ENCODE peak calls at places on chromosomes 11 and 22, in six cellular contexts. M, O, K, L, R and B are unnamed samples. For H3K4me1 and H3K36me3, the result is how much of the 10 kb centered on the place peaks cover.

GRCh38 chr11:108994887-108995286 is 330.0 kb downstream of the DDX10 start:
- DNase-seq in O (no peak), L (no peak), R (no peak), K (no peak), M (no peak), B (no peak)

GRCh38 chr11:83057721-83058120 is 14.0 kb downstream of the RAB30 start:
- DNase-seq in R (no peak), O (no peak), K (no peak), L (no peak), M (no peak), B (no peak)

GRCh38 chr11:113475160-113475761 is at the start of gene DRD2:
- DNase-seq in K (no peak), L (no peak), O (peak), M (no peak), R (no peak), B (no peak)

GRCh38 chr11:9922806-9923205 is 258.9 kb downstream of the SWAP70 start:
- DNase-seq in R (no peak), M (no peak), L (no peak), K (peak), O (peak), B (peak)

GRCh38 chr11:1310772-1311468 is 1.5 kb upstream of the TOLLIP start:
- DNase-seq in O (no peak), K (no peak), M (peak), R (peak), L (peak), B (no peak)

GRCh38 chr22:24563246-24563645 is 7.4 kb downstream of the SNRPD3 start:
- DNase-seq in O (no peak), L (no peak), R (peak), K (no peak), M (no peak), B (no peak)

GRCh38 chr11:34749666-34750659 is 129.1 kb downstream of the EHF start:
- DNase-seq in L (no peak), K (no peak), O (no peak), M (no peak), R (no peak), B (no peak)

GRCh38 chr11:130308925-130309324 is 5.8 kb downstream of the ZBTB44 start:
- DNase-seq in R (no peak), M (no peak), O (no peak), L (no peak), K (no peak), B (no peak)

GRCh38 chr11:119728226-119728626 is 774 bp downstream of the NECTIN1 start:
- DNase-seq in K (no peak), R (peak), M (peak), O (peak), L (peak), B (no peak)

GRCh38 chr11:88508558-88508807 is 170.9 kb upstream of the CTSC start:
- DNase-seq in L (no peak), M (no peak), K (no peak), R (peak), O (peak), B (no peak)

GRCh38 chr11:86550757-86551156 is 121.7 kb downstream of the ME3 start:
- DNase-seq in L (no peak), R (no peak), K (no peak), O (no peak), M (no peak), B (no peak)

GRCh38 chr11:33065445-33066178 is 26.2 kb downstream of the TCP11L1 start:
- DNase-seq in M (peak), L (peak), K (peak), R (peak), O (peak), B (peak)

GRCh38 chr11:8357505-8357888 is 93.8 kb upstream of the LMO1 start:
- DNase-seq in K (no peak), L (no peak), M (no peak), R (peak), O (no peak), B (no peak)

GRCh38 chr11:94636388-94636787 is 69.2 kb downstream of the PIWIL4 start:
- DNase-seq in R (no peak), K (no peak), O (no peak), L (no peak), M (no peak), B (no peak)

GRCh38 chr11:118529584-118530175 is 1.3 kb upstream of the TMEM25 start:
- DNase-seq in L (no peak), R (no peak), O (no peak), K (no peak), M (no peak), B (no peak)

GRCh38 chr11:130653838-130654601 is 205.6 kb downstream of the ADAMTS15 start:
- DNase-seq in K (no peak), M (no peak), R (no peak), O (peak), L (no peak), B (no peak)

GRCh38 chr11:78338138-78338537 is 79.5 kb downstream of the GAB2 start:
- DNase-seq in R (no peak), K (no peak), L (no peak), O (no peak), M (no peak), B (no peak)

GRCh38 chr22:22111267-22111751 is 128.7 kb upstream of the TOP3B start:
- DNase-seq in R (no peak), M (no peak), L (peak), O (no peak), K (no peak), B (no peak)

GRCh38 chr22:44576311-44577260 is 78.6 kb upstream of the RTL6 start:
- DNase-seq in O (no peak), L (no peak), K (no peak), M (no peak), R (no peak), B (no peak)

GRCh38 chr11:2807276-2807681 is 78.3 kb downstream of the CDKN1C start:
- DNase-seq in K (no peak), O (no peak), M (no peak), R (peak), L (no peak), B (no peak)

GRCh38 chr11:122235615-122236014 is 119.6 kb upstream of the BLID start:
- DNase-seq in R (no peak), L (no peak), K (no peak), O (peak), M (no peak), B (no peak)

GRCh38 chr11:118918128-118918685 is 7.5 kb downstream of the BCL9L start:
- DNase-seq in O (no peak), L (no peak), M (no peak), K (no peak), R (peak), B (no peak)

GRCh38 chr11:69909561-69910518 is 90.6 kb upstream of the FGF3 start:
- DNase-seq in R (peak), O (peak), L (peak), K (no peak), M (no peak), B (no peak)

GRCh38 chr22:19880786-19881569 is 26.3 kb upstream of the GNB1L start:
- DNase-seq in R (peak), M (no peak), K (peak), O (peak), L (no peak), B (peak)

GRCh38 chr11:79428406-79428805 is 12.4 kb downstream of the TENM4 start:
- DNase-seq in K (no peak), M (no peak), O (no peak), R (no peak), L (no peak), B (no peak)

GRCh38 chr11:2898366-2899079 is 12.9 kb upstream of the CDKN1C start:
- DNase-seq in O (no peak), M (no peak), R (peak), K (no peak), L (no peak), B (no peak)

GRCh38 chr11:114163231-114163631 is 103.7 kb downstream of the ZBTB16 start:
- DNase-seq in R (no peak), L (no peak), K (no peak), M (no peak), O (no peak), B (no peak)

GRCh38 chr22:37639070-37639760 is at the start of gene SH3BP1:
- DNase-seq in L (peak), M (peak), R (peak), K (peak), O (peak), B (no peak)

GRCh38 chr22:37636949-37637273 is 2.6 kb upstream of the SH3BP1 start:
- DNase-seq in O (no peak), K (no peak), M (no peak), L (no peak), R (no peak), B (no peak)

GRCh38 chr22:37636186-37636948 is 3.1 kb upstream of the SH3BP1 start:
- DNase-seq in M (no peak), K (no peak), O (no peak), R (peak), L (no peak), B (no peak)

GRCh38 chr22:37639771-37640590 is 512 bp downstream of the SH3BP1 start:
- DNase-seq in O (no peak), R (peak), L (peak), M (no peak), K (no peak), B (no peak)

DNA sequence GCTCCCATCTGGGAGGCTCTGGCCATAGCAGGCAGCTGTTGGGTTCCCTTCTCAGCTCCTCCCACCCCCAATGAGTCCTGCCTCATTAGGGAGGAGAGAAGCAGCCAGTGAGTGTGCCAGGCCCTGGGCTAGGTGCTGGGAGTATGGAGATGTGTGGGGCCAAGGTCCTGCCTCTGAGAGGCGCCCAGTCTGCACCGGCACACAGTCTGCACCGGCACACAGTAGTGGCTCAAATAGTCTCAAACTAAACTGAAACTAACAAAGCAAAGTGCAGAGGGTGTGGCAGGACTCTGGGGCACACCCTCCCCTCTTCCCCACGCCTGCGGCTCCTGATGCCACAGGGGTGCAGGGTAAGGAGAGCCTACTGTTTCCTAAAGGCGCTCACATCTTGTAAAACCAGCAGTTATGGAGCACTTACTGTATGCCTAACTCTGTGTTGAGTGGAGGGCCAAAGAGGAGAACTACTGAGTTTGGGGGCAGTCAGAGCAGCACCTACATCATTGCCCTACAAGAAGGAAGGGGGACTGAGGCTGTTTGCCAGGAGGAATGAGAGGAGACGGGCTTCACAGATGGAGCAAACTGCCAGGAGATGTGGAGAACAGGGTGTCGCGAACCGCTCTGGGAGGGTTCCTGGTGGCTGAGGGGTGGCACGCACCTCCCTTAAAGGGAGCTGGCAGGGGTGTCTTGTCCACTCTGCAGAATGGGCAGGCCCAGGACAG is 959 bp upstream of the SH3BP1 start:
- DNase-seq in L (no peak), M (peak), K (no peak), O (no peak), R (peak), B (no peak)
- H3K4me1 ChIP-seq in L (under half), M (half or more), K (under half), O (under half), R (half or more), B (under half)

DNA sequence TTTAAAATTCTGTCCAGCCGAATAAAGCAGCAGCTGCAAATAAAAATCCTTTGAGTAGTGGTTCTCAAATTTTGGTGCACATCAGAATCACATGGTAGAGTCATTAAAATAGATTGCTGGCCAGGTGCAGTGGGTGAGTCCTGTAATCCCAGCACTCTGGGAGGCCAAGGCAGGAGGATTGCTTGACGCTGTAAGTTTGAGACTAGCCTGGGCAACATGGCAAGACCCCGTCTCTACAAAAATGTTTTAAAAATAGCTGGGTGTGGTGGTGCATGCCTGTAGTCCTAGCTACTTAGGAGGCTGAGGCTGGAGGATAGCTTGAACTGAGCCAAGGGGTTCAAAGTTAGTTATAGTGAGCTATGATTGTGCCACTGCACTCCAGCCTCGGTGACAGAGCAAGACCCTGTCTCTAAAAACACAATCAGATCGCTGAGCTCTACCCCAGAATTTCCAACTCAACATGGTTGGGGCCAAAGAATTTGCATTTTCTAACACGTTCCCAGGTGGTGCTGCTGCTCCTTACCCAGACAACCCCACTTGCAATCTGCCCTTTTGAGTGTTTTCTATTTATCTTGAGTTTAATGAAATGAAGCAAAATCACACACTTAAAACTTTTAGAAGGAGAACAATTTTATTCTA is 48.8 kb downstream of the BIRC2 start:
- DNase-seq in R (no peak), O (no peak), L (peak), M (no peak), K (no peak), B (no peak)
- H3K36me3 ChIP-seq in R (under half), O (under half), L (half or more), M (under half), K (half or more), B (under half)

GRCh38 chr11:12160680-12161079 is 50.3 kb downstream of the MICAL2 start:
- DNase-seq in K (no peak), M (no peak), R (peak), L (no peak), O (no peak), B (no peak)

GRCh38 chr11:12161137-12161536 is 50.7 kb downstream of the MICAL2 start:
- DNase-seq in O (no peak), M (no peak), R (peak), K (no peak), L (no peak), B (no peak)

GRCh38 chr11:12163181-12163841 is 52.9 kb downstream of the MICAL2 start:
- DNase-seq in L (no peak), M (no peak), K (peak), R (no peak), O (peak), B (no peak)

GRCh38 chr11:12162652-12163051 is 52.3 kb downstream of the MICAL2 start:
- DNase-seq in O (no peak), R (no peak), K (no peak), M (no peak), L (no peak), B (no peak)

GRCh38 chr11:12161603-12162350 is 51.4 kb downstream of the MICAL2 start:
- DNase-seq in M (no peak), L (no peak), O (no peak), K (no peak), R (no peak), B (no peak)
- H3K4me1 ChIP-seq in M (under half), L (under half), O (half or more), K (under half), R (under half), B (under half)

GRCh38 chr22:37932821-37933578 is 20.4 kb downstream of the C22orf23 start:
- DNase-seq in L (no peak), O (no peak), R (no peak), M (no peak), K (no peak), B (no peak)

GRCh38 chr22:37932401-37932800 is 21.0 kb downstream of the C22orf23 start:
- DNase-seq in K (no peak), L (no peak), R (no peak), O (no peak), M (no peak), B (no peak)

GRCh38 chr22:37930952-37931440 is 22.4 kb downstream of the C22orf23 start:
- DNase-seq in R (no peak), K (no peak), O (no peak), M (no peak), L (no peak), B (no peak)

GRCh38 chr22:37930270-37930951 is 23.0 kb downstream of the C22orf23 start:
- DNase-seq in L (peak), R (no peak), K (no peak), M (no peak), O (no peak), B (no peak)

DNA sequence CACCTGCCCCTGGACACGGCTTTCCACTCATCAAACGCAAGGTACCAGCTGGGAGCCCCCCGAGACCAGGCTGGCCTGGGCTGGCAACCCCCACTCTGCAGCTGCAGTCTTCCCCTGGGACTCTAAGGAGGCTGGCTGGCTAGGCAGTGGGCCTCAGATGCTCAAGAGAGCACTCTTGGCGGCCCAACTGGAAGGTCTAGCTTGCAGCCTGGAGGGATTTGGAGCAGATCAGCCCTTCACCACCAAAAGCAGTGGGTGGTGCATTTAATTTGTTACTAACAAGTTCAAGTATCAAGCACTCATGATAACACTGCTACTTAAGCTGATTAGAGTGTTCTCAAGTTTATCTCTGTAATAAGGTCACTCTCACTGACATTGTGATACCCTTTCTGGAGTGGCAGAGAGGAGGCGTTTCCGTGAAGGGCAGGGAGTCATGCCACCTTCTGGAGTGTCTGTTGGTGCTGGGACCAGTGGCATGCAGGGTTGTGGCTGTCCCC is 21.5 kb downstream of the C22orf23 start:
- DNase-seq in O (peak), L (peak), M (no peak), R (no peak), K (no peak), B (no peak)
- H3K36me3 ChIP-seq in O (under half), L (under half), M (under half), R (under half), K (half or more), B (under half)

DNA sequence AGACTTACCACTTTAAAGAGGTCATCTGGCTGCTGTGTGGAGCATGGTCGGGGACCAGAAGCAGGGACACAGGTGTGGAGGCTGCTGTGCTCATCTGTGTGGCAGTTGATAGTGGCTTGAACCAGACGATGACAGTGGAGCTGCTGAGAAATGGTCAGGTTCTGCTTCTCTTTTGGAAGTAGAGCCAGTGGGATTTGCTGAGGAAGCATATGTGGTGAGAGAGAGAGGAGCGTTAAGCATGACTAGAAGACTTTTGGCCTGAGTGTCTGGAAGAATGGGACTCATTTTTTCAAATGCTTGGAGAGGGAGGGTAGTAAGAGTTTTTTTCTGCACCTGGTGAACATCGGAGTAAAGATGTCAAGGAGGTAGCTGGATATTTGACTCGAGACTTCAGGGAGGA is 12.5 kb upstream of the SREBF2 start:
- DNase-seq in K (no peak), M (no peak), R (no peak), O (no peak), L (no peak), B (no peak)
- H3K4me1 ChIP-seq in K (under half), M (under half), R (under half), O (under half), L (under half), B (under half)

GRCh38 chr11:96061094-96061493 is 137.2 kb upstream of the MTMR2 start:
- DNase-seq in L (no peak), M (no peak), R (no peak), O (no peak), K (no peak), B (no peak)

GRCh38 chr11:96052921-96053631 is 129.2 kb upstream of the MTMR2 start:
- DNase-seq in L (no peak), M (no peak), R (no peak), K (no peak), O (no peak), B (no peak)

GRCh38 chr11:96055706-96056387 is 131.9 kb upstream of the MTMR2 start:
- DNase-seq in M (no peak), L (no peak), O (no peak), R (no peak), K (peak), B (no peak)

GRCh38 chr11:96054870-96055705 is 131.2 kb upstream of the MTMR2 start:
- DNase-seq in K (peak), O (peak), R (no peak), L (peak), M (peak), B (no peak)

DNA sequence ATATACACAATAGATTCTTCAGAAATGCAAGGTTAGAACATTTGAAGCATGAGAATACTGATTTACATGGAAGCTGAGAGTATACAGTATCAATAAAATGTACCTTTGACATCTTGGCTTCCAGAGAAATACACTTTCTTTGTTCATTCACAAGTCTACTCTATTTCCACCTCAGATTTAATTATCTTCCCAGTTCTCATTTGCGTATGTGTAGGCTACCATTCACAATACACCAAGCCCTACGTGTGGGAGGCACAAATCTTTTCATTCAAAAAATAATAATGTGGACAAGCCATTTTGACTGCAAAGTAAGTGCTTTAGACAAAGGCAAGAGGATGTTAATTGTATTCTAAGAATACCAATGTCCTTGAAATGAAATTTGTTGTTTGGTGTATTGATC is 132.7 kb upstream of the MTMR2 start:
- DNase-seq in K (no peak), O (no peak), L (no peak), R (no peak), M (no peak), B (no peak)
- H3K36me3 ChIP-seq in K (under half), O (under half), L (under half), R (under half), M (under half), B (under half)